ENCODE peak calls at places on chromosomes 2 and 18, in six cellular contexts. D is colonic mucosa, Z is PC-9, K is IMR-90, S is astrocyte of the spinal cord, Y is pancreas. H is an unnamed sample.

GRCh38 chr2:55883339-55883738 is 40.2 kb downstream of the EFEMP1 start:
- DNase-seq in Z (no peak), D (no peak), K (peak), S (no peak), Y (no peak), H (no peak)

GRCh38 chr2:19070866-19071265 is 287.6 kb downstream of the OSR1 start:
- DNase-seq in D (no peak), S (no peak), K (peak), Z (no peak), Y (no peak), H (no peak)

GRCh38 chr2:86249843-86250402 is 50.7 kb downstream of the MRPL35 start:
- DNase-seq in D (peak), K (no peak), Z (no peak), Y (no peak), S (no peak), H (no peak)

GRCh38 chr2:44715671-44716077 is 225.8 kb upstream of the SIX3 start:
- DNase-seq in D (no peak), K (peak), Z (peak), Y (no peak), S (peak), H (no peak)

GRCh38 chr2:25314514-25315315 is 27.0 kb downstream of the DNMT3A start:
- DNase-seq in S (no peak), Y (no peak), D (peak), Z (peak), K (peak), H (peak)

GRCh38 chr2:237512774-237513466 is 25.9 kb downstream of the MLPH start:
- DNase-seq in D (peak), Y (peak), S (peak), Z (peak), K (peak), H (peak)

GRCh38 chr2:216992056-216992455 is 132.2 kb upstream of the TNP1 start:
- DNase-seq in S (peak), Z (no peak), K (no peak), Y (no peak), D (no peak), H (no peak)

GRCh38 chr2:69947078-69947801 is 14.2 kb downstream of the ASPRV1 start:
- DNase-seq in S (no peak), Y (no peak), K (no peak), Z (no peak), D (no peak), H (no peak)

GRCh38 chr18:3340015-3340681 is 78.2 kb downstream of the MYL12B start:
- DNase-seq in Y (no peak), D (no peak), K (peak), S (no peak), Z (no peak), H (no peak)

GRCh38 chr2:232731470-232731869 is 34.3 kb downstream of the GIGYF2 start:
- DNase-seq in D (no peak), K (peak), S (no peak), Y (no peak), Z (no peak), H (no peak)

GRCh38 chr18:36735130-36735529 is 93.7 kb downstream of the TPGS2 start:
- DNase-seq in K (no peak), Z (no peak), Y (no peak), D (no peak), S (no peak), H (no peak)

GRCh38 chr2:212669761-212670160 is 131.2 kb upstream of the ERBB4 start:
- DNase-seq in D (no peak), Z (no peak), Y (no peak), K (no peak), S (no peak), H (no peak)

GRCh38 chr2:200862532-200863000 is 1.9 kb downstream of the CLK1 start:
- DNase-seq in K (peak), D (peak), Y (no peak), Z (no peak), S (peak), H (no peak)

GRCh38 chr2:96507957-96508520 is 2.9 kb upstream of the NEURL3 start:
- DNase-seq in S (peak), K (peak), Z (peak), D (peak), Y (peak), H (peak)

GRCh38 chr2:102839668-102840388 is 78.0 kb downstream of the TMEM182 start:
- DNase-seq in K (peak), S (peak), D (peak), Z (peak), Y (no peak), H (no peak)

GRCh38 chr18:49098386-49098785 is 147.6 kb upstream of the SMAD7 start:
- DNase-seq in K (no peak), Z (no peak), D (no peak), S (no peak), Y (no peak), H (no peak)

GRCh38 chr2:17830053-17831034 is 14.1 kb downstream of the MSGN1 start:
- DNase-seq in Y (peak), K (peak), D (peak), Z (peak), S (peak), H (no peak)

GRCh38 chr2:9554841-9555337 is 741 bp downstream of the ADAM17 start:
- DNase-seq in Y (no peak), S (peak), D (peak), Z (peak), K (peak), H (peak)

GRCh38 chr2:221529177-221529942 is 42.7 kb downstream of the EPHA4 start:
- DNase-seq in Y (no peak), K (no peak), S (peak), Z (no peak), D (peak), H (no peak)

GRCh38 chr2:113053666-113054435 is 1.2 kb upstream of the IL36B start:
- DNase-seq in K (no peak), S (no peak), Z (no peak), D (peak), Y (no peak), H (no peak)

GRCh38 chr2:211879323-211879722 is 659.3 kb downstream of the ERBB4 start:
- DNase-seq in Z (no peak), S (no peak), D (no peak), K (peak), Y (no peak), H (no peak)

GRCh38 chr2:158140201-158140600 is 38.5 kb downstream of the UPP2 start:
- DNase-seq in Z (no peak), K (no peak), Y (no peak), S (no peak), D (no peak), H (no peak)

GRCh38 chr2:53632126-53632460 is 135.5 kb upstream of the CHAC2 start:
- DNase-seq in Z (no peak), Y (no peak), S (no peak), D (no peak), K (no peak), H (no peak)

GRCh38 chr2:31058096-31058843 is 80.0 kb downstream of the GALNT14 start:
- DNase-seq in K (no peak), Y (no peak), S (no peak), Z (no peak), D (no peak), H (no peak)

GRCh38 chr2:97644023-97644717 is 1.7 kb upstream of the COX5B start:
- DNase-seq in S (no peak), K (no peak), D (no peak), Y (no peak), Z (no peak), H (no peak)

GRCh38 chr2:174753038-174753633 is 11.1 kb downstream of the CHRNA1 start:
- DNase-seq in S (no peak), Y (no peak), D (no peak), K (no peak), Z (no peak), H (no peak)

GRCh38 chr2:85430780-85431601 is 12.5 kb downstream of the SH2D6 start:
- DNase-seq in S (no peak), Z (no peak), Y (no peak), K (no peak), D (no peak), H (no peak)

GRCh38 chr2:108129636-108130035 is 110.1 kb upstream of the SULT1C3 start:
- DNase-seq in S (no peak), D (no peak), K (no peak), Y (no peak), Z (no peak), H (no peak)

DNA sequence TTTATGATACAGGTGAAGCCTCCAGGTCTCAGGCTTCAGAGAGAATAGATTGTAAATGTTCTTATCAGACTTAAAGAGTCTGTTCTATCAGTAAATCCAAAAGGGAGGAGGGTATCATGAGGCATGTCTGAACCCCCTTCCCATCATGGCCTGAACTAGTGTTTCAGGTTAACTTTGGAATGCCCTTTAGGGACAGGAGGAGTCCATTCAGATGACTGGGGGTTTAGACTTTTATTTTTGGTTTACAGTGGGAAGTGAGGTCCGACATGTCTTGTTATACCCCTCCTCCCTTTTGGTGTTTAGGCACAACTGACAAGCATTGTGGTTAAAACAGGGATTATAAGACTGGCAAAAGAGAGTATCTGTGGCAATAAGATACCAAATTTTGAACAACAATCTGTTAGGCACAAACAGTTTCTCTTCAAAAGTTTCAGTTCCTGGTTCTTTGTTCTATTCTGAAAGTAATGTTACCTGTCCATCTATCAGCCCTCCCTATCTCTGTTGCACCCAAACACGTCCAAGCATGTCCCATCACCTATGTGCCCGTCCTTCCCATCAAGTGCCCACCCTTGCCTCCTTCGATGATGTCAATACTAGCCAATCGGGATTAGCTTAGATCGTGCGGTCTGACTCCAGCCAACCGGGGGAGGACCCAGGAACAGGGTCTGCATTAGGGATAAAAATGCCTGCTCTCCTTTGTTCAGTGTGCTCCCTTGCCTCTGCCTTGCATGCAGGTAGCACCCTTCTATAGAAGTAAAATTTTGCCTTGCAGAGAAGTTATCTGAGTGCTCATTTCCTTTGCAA is 16.4 kb downstream of the TCF23 start:
- DNase-seq in D (no peak), Z (no peak), Y (no peak), S (no peak), K (no peak), H (no peak)
- H3K4me3 ChIP-seq in D (no peak), Z (no peak), Y (no peak), S (no peak), K (no peak), H (no peak)

GRCh38 chr2:16429431-16429830 is 236.2 kb downstream of the CYRIA start:
- DNase-seq in Y (no peak), K (no peak), S (no peak), Z (no peak), D (no peak), H (no peak)
- TF ChIP-seq CTCF in Y (no peak), K (no peak), S (no peak), Z (no peak), D (no peak), H (no peak)

GRCh38 chr2:239177908-239178307 is 222.9 kb downstream of the HDAC4 start:
- DNase-seq in D (no peak), K (no peak), Y (peak), S (no peak), Z (no peak), H (peak)
- H3K4me3 ChIP-seq in D (no peak), K (no peak), Y (no peak), S (no peak), Z (no peak), H (no peak)

GRCh38 chr2:169393068-169393590 is 30.8 kb upstream of the LRP2 start:
- DNase-seq in K (no peak), S (no peak), D (no peak), Y (no peak), Z (no peak), H (no peak)

GRCh38 chr2:169395821-169396374 is 33.6 kb upstream of the LRP2 start:
- DNase-seq in D (no peak), Z (no peak), Y (no peak), K (no peak), S (no peak), H (no peak)

DNA sequence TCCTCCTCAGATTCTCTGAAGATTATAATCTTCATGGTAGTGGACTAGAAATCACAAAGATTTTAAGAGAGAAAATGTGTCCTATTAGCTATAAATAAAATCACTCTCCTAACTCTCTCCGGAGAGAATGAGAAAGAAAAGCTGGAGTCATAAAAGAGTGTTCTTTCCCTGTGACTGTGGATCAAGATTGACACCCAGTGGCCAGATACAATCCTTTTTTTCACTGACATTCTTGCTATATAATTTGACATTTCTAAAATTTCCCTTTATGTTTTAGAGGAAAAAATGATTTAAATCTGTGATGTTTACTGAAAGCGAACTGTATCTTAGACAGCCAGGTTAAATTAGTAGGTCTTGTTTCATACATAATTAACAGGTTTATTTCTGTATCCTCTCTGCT is 35.4 kb upstream of the LRP2 start:
- DNase-seq in D (no peak), Z (no peak), S (no peak), Y (no peak), K (no peak), H (no peak)
- TF ChIP-seq CTCF in D (no peak), Z (peak), S (no peak), Y (no peak), K (peak), H (no peak)

H was measured in tibial artery.